ENCODE peak calls at places on chromosomes 4 and X, in five cellular contexts. One of them, this sample, is unnamed.

GRCh38 chr4:11537846-11538245 is 109.2 kb upstream of the HS3ST1 start:
- DNase-seq in epithelial cell of proximal tubule: no peak
- DNase-seq in Karpas-422: no peak
- DNase-seq in IMR-90: no peak
- DNase-seq in upper lobe of right lung: no peak
- DNase-seq in this sample: no peak

GRCh38 chr4:119656986-119657635 is 28.5 kb upstream of the PDE5A start:
- DNase-seq in upper lobe of right lung: no peak
- DNase-seq in IMR-90: peak
- DNase-seq in Karpas-422: no peak
- DNase-seq in epithelial cell of proximal tubule: no peak
- DNase-seq in this sample: peak

GRCh38 chr4:58093352-58093751 is 983.2 kb upstream of the IGFBP7 start:
- DNase-seq in IMR-90: no peak
- DNase-seq in upper lobe of right lung: no peak
- DNase-seq in Karpas-422: no peak
- DNase-seq in epithelial cell of proximal tubule: no peak
- DNase-seq in this sample: no peak

GRCh38 chr4:138630666-138631065 is 384.9 kb upstream of the NOCT start:
- DNase-seq in IMR-90: no peak
- DNase-seq in epithelial cell of proximal tubule: no peak
- DNase-seq in upper lobe of right lung: no peak
- DNase-seq in Karpas-422: no peak
- DNase-seq in this sample: no peak

GRCh38 chrX:15292861-15293260 is 22.6 kb downstream of the ASB11 start:
- DNase-seq in IMR-90: no peak
- DNase-seq in epithelial cell of proximal tubule: no peak
- DNase-seq in upper lobe of right lung: no peak
- DNase-seq in Karpas-422: no peak
- DNase-seq in this sample: no peak

GRCh38 chr4:100649478-100649877 is 131.7 kb upstream of the EMCN start:
- DNase-seq in IMR-90: no peak
- DNase-seq in Karpas-422: no peak
- DNase-seq in epithelial cell of proximal tubule: no peak
- DNase-seq in upper lobe of right lung: no peak
- DNase-seq in this sample: no peak

GRCh38 chrX:10190367-10190766 is 33.6 kb downstream of the CLCN4 start:
- DNase-seq in epithelial cell of proximal tubule: no peak
- DNase-seq in IMR-90: peak
- DNase-seq in upper lobe of right lung: no peak
- DNase-seq in Karpas-422: peak
- DNase-seq in this sample: no peak

GRCh38 chr4:101813604-101814003 is 23.1 kb downstream of the BANK1 start:
- DNase-seq in upper lobe of right lung: no peak
- DNase-seq in IMR-90: no peak
- DNase-seq in epithelial cell of proximal tubule: no peak
- DNase-seq in Karpas-422: peak
- DNase-seq in this sample: no peak

GRCh38 chr4:184416913-184417734 is 57.2 kb downstream of the IRF2 start:
- DNase-seq in Karpas-422: peak
- DNase-seq in upper lobe of right lung: no peak
- DNase-seq in epithelial cell of proximal tubule: no peak
- DNase-seq in IMR-90: peak
- DNase-seq in this sample: no peak

GRCh38 chr4:82044141-82044993 is 329.4 kb downstream of the HNRNPD start:
- DNase-seq in Karpas-422: no peak
- DNase-seq in IMR-90: peak
- DNase-seq in upper lobe of right lung: peak
- DNase-seq in epithelial cell of proximal tubule: no peak
- DNase-seq in this sample: peak
- H3K4me3 ChIP-seq in Karpas-422: no peak
- H3K4me3 ChIP-seq in IMR-90: peak
- H3K4me3 ChIP-seq in upper lobe of right lung: peak
- H3K4me3 ChIP-seq in epithelial cell of proximal tubule: peak
- H3K4me3 ChIP-seq in this sample: peak

GRCh38 chrX:102672876-102673275 is 21.6 kb downstream of the GPRASP1 start:
- DNase-seq in IMR-90: peak
- DNase-seq in epithelial cell of proximal tubule: no peak
- DNase-seq in Karpas-422: no peak
- DNase-seq in upper lobe of right lung: no peak
- DNase-seq in this sample: no peak
- H3K4me3 ChIP-seq in IMR-90: no peak
- H3K4me3 ChIP-seq in epithelial cell of proximal tubule: no peak
- H3K4me3 ChIP-seq in Karpas-422: no peak
- H3K4me3 ChIP-seq in upper lobe of right lung: no peak
- H3K4me3 ChIP-seq in this sample: no peak

GRCh38 chr4:39450618-39451017 is 8.1 kb downstream of the RPL9 start:
- DNase-seq in IMR-90: no peak
- DNase-seq in Karpas-422: no peak
- DNase-seq in upper lobe of right lung: no peak
- DNase-seq in epithelial cell of proximal tubule: no peak
- DNase-seq in this sample: no peak

GRCh38 chr4:39446483-39446841 is 12.3 kb downstream of the RPL9 start:
- DNase-seq in Karpas-422: no peak
- DNase-seq in IMR-90: no peak
- DNase-seq in epithelial cell of proximal tubule: no peak
- DNase-seq in upper lobe of right lung: no peak
- DNase-seq in this sample: no peak

GRCh38 chr4:39442910-39443480 is 15.7 kb downstream of the RPL9 start:
- DNase-seq in IMR-90: no peak
- DNase-seq in Karpas-422: no peak
- DNase-seq in epithelial cell of proximal tubule: no peak
- DNase-seq in upper lobe of right lung: no peak
- DNase-seq in this sample: no peak

GRCh38 chr4:39451423-39452023 is 7.2 kb downstream of the RPL9 start:
- DNase-seq in Karpas-422: no peak
- DNase-seq in IMR-90: no peak
- DNase-seq in upper lobe of right lung: no peak
- DNase-seq in epithelial cell of proximal tubule: no peak
- DNase-seq in this sample: no peak

GRCh38 chr4:39446842-39447573 is 11.7 kb downstream of the RPL9 start:
- DNase-seq in IMR-90: peak
- DNase-seq in Karpas-422: peak
- DNase-seq in upper lobe of right lung: peak
- DNase-seq in epithelial cell of proximal tubule: no peak
- DNase-seq in this sample: no peak
- H3K4me3 ChIP-seq in IMR-90: peak
- H3K4me3 ChIP-seq in Karpas-422: no peak
- H3K4me3 ChIP-seq in upper lobe of right lung: peak
- H3K4me3 ChIP-seq in epithelial cell of proximal tubule: peak
- H3K4me3 ChIP-seq in this sample: peak

GRCh38 chrX:134236690-134237362 is at the start of gene CCDC160:
- DNase-seq in epithelial cell of proximal tubule: no peak
- DNase-seq in Karpas-422: no peak
- DNase-seq in upper lobe of right lung: peak
- DNase-seq in IMR-90: no peak
- DNase-seq in this sample: no peak

GRCh38 chrX:134239016-134239415 is 2.0 kb downstream of the CCDC160 start:
- DNase-seq in epithelial cell of proximal tubule: no peak
- DNase-seq in upper lobe of right lung: no peak
- DNase-seq in Karpas-422: no peak
- DNase-seq in IMR-90: no peak
- DNase-seq in this sample: no peak

GRCh38 chrX:134235236-134235635 is 1.7 kb upstream of the CCDC160 start:
- DNase-seq in upper lobe of right lung: no peak
- DNase-seq in IMR-90: no peak
- DNase-seq in epithelial cell of proximal tubule: no peak
- DNase-seq in Karpas-422: no peak
- DNase-seq in this sample: no peak

GRCh38 chrX:134240209-134240608 is 3.2 kb downstream of the CCDC160 start:
- DNase-seq in epithelial cell of proximal tubule: no peak
- DNase-seq in IMR-90: no peak
- DNase-seq in Karpas-422: no peak
- DNase-seq in upper lobe of right lung: no peak
- DNase-seq in this sample: no peak

GRCh38 chrX:134237363-134237702 is 351 bp downstream of the CCDC160 start:
- DNase-seq in Karpas-422: no peak
- DNase-seq in upper lobe of right lung: no peak
- DNase-seq in IMR-90: no peak
- DNase-seq in epithelial cell of proximal tubule: no peak
- DNase-seq in this sample: no peak
- H3K4me3 ChIP-seq in Karpas-422: no peak
- H3K4me3 ChIP-seq in upper lobe of right lung: peak
- H3K4me3 ChIP-seq in IMR-90: peak
- H3K4me3 ChIP-seq in epithelial cell of proximal tubule: peak
- H3K4me3 ChIP-seq in this sample: peak

GRCh38 chr4:127780598-127780997 is 1.5 kb upstream of the HSPA4L start:
- DNase-seq in Karpas-422: no peak
- DNase-seq in upper lobe of right lung: no peak
- DNase-seq in epithelial cell of proximal tubule: no peak
- DNase-seq in IMR-90: no peak
- DNase-seq in this sample: no peak
- H3K4me3 ChIP-seq in Karpas-422: no peak
- H3K4me3 ChIP-seq in upper lobe of right lung: no peak
- H3K4me3 ChIP-seq in epithelial cell of proximal tubule: no peak
- H3K4me3 ChIP-seq in IMR-90: no peak
- H3K4me3 ChIP-seq in this sample: no peak

DNA sequence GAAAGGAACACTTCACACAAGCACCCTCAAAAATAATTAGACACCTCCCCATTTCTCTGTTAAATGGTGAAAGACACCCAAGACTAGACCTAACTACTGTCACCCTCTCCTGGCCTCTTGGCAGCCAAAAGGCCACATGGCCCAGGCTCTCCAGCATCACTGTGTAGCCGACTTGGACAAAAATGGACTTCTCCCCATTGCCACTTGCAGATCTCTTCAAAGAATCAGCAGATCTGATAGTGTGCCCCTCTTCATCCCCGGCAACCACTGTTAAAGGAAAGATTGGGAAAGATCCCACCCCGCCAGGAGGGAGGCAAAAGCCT is 2.0 kb downstream of the MID1IP1 start:
- DNase-seq in upper lobe of right lung: no peak
- DNase-seq in Karpas-422: no peak
- DNase-seq in epithelial cell of proximal tubule: no peak
- DNase-seq in IMR-90: no peak
- DNase-seq in this sample: no peak
- H3K4me3 ChIP-seq in upper lobe of right lung: peak
- H3K4me3 ChIP-seq in Karpas-422: no peak
- H3K4me3 ChIP-seq in epithelial cell of proximal tubule: peak
- H3K4me3 ChIP-seq in IMR-90: peak
- H3K4me3 ChIP-seq in this sample: no peak

This sample was measured in kidney epithelial cell.